ENCODE peak calls at places on chromosomes 7 and 10, in five cellular contexts. G is DND-41, A is BJ, K is WERI-Rb-1, J is endothelial cell of umbilical vein. B is an unnamed sample.

GRCh38 chr10:103062854-103063642 is 130.0 kb downstream of the NT5C2 start:
- DNase-seq in A (no peak), J (no peak), G (no peak), K (no peak), B (no peak)

GRCh38 chr10:30973737-30974136 is 57.9 kb downstream of the ZNF438 start:
- DNase-seq in G (no peak), J (no peak), K (no peak), A (no peak), B (no peak)

GRCh38 chr10:62815373-62816111 is 624 bp downstream of the EGR2 start:
- DNase-seq in G (no peak), K (peak; percentile 14), A (no peak), J (peak; percentile 15), B (no peak)

GRCh38 chr7:31100870-31101269 is 48.8 kb downstream of the ADCYAP1R1 start:
- DNase-seq in G (no peak), A (no peak), J (no peak), K (no peak), B (no peak)

GRCh38 chr10:116385994-116386809 is 41.4 kb upstream of the PNLIPRP3 start:
- DNase-seq in A (no peak), G (no peak), K (no peak), J (peak; percentile 39), B (peak; percentile 32)

GRCh38 chr7:155763721-155764431 is 48.4 kb downstream of the SHH start:
- DNase-seq in G (peak; percentile 83), J (peak; percentile 88), A (no peak), K (no peak), B (no peak)

GRCh38 chr10:131920693-131921092 is 19.9 kb downstream of the PPP2R2D start:
- DNase-seq in K (no peak), A (no peak), G (no peak), J (no peak), B (no peak)

GRCh38 chr10:67521546-67521945 is 174.4 kb downstream of the CTNNA3 start:
- DNase-seq in J (no peak), A (no peak), G (no peak), K (no peak), B (no peak)

GRCh38 chr10:48976208-48976607 is 36.6 kb upstream of the LRRC18 start:
- DNase-seq in J (no peak), A (no peak), G (no peak), K (peak; percentile 18), B (no peak)

GRCh38 chr7:123996327-123996625 is 36.6 kb downstream of the TMEM229A start:
- DNase-seq in A (no peak), K (no peak), G (no peak), J (no peak), B (no peak)

GRCh38 chr10:107244122-107244521 is 79.6 kb upstream of the SORCS1 start:
- DNase-seq in J (no peak), K (no peak), A (no peak), G (no peak), B (no peak)

GRCh38 chr7:27808626-27809025 is 68.7 kb downstream of the TAX1BP1 start:
- DNase-seq in J (no peak), K (no peak), G (no peak), A (peak; percentile 26), B (no peak)

GRCh38 chr10:10222288-10222945 is 795.3 kb upstream of the CELF2 start:
- DNase-seq in K (no peak), G (no peak), J (no peak), A (no peak), B (no peak)

GRCh38 chr10:100645111-100645510 is 100.3 kb upstream of the PAX2 start:
- DNase-seq in K (no peak), J (no peak), G (no peak), A (no peak), B (no peak)

GRCh38 chr7:72465521-72465920 is 53.4 kb upstream of the CALN1 start:
- DNase-seq in G (no peak), J (no peak), K (no peak), A (no peak), B (no peak)

GRCh38 chr7:30918676-30919075 is 7.0 kb downstream of the AQP1 start:
- DNase-seq in K (no peak), J (no peak), A (no peak), G (no peak), B (no peak)

GRCh38 chr10:14749051-14749809 is 25.5 kb downstream of the FAM107B start:
- DNase-seq in G (no peak), A (no peak), K (no peak), J (peak; percentile 65), B (no peak)

GRCh38 chr7:24965831-24966708 is 13.9 kb downstream of the OSBPL3 start:
- DNase-seq in J (peak; percentile 33), G (peak; percentile 86), A (no peak), K (peak; percentile 34), B (no peak)

GRCh38 chr7:2063562-2064360 is 169.0 kb downstream of the MAD1L1 start:
- DNase-seq in A (no peak), J (peak; percentile 43), G (no peak), K (peak; percentile 41), B (no peak)
- TF ChIP-seq CTCF in A (peak; percentile 65), J (peak; percentile 23), G (no peak), K (peak; percentile 50), B (peak; percentile 38)

GRCh38 chr7:6508539-6508938 is 42.7 kb downstream of the GRID2IP start:
- DNase-seq in J (no peak), G (no peak), K (no peak), A (no peak), B (no peak)
- H3K4me3 ChIP-seq in J (no peak overlapping the region), G (no peak overlapping the region), K (no peak overlapping the region), A (no peak overlapping the region), B (no peak overlapping the region)

DNA sequence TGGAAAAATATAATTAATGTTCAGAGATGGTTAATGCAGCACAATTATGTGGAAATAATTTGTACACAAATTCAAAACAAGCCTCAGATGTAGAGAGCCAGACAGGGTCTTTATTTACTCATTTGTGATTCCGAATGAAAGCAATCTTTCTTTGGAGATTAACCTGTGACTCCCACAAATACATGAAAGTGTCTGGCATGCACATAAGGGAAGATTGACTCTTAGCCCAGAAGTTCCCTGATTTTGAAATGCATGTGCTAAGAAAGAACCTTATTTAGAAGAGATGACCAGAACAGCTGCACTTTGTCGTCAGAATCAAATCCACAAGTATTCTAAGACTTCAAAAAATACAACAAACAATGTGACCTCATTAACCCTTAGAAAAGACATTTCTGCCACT is 45.1 kb downstream of the RNLS start:
- DNase-seq in G (no peak), K (no peak), J (no peak), A (peak; percentile 66), B (no peak)
- TF ChIP-seq CTCF in G (no peak), K (no peak), J (no peak), A (no peak), B (no peak)

GRCh38 chr7:39606352-39606751 is 17.0 kb upstream of the RALA start:
- DNase-seq in A (no peak), G (no peak), K (no peak), J (no peak), B (no peak)
- H3K4me3 ChIP-seq in A (no peak overlapping the region), G (no peak overlapping the region), K (no peak overlapping the region), J (no peak overlapping the region), B (no peak overlapping the region)